ENCODE peak calls at places on chromosomes 13 and 19, in eight cellular contexts. H is OCI-LY7, X is hepatocyte, G is lower lobe of right lung, N is esophagus squamous epithelium, B is progenitor cell of endocrine pancreas, I is neural crest cell, T is natural killer cell. S is an unnamed sample.

GRCh38 chr19:57708641-57709354 is at the start of gene ZNF154:
- DNase-seq in X (peak), G (peak), H (no peak), B (peak), I (peak), N (no peak), T (peak), S (peak)

GRCh38 chr13:37383856-37384255 is 214.7 kb downstream of the POSTN start:
- DNase-seq in B (no peak), I (no peak), H (no peak), G (no peak), X (no peak), T (no peak), N (no peak), S (no peak)

GRCh38 chr19:17402982-17403855 is 2.2 kb downstream of the BST2 start:
- DNase-seq in X (peak), N (no peak), T (peak), H (peak), B (no peak), G (no peak), I (peak), S (peak)

GRCh38 chr13:102322211-102322610 is 79.6 kb downstream of the FGF14 start:
- DNase-seq in I (no peak), N (no peak), H (no peak), T (no peak), X (no peak), G (no peak), B (no peak), S (no peak)

GRCh38 chr19:52621376-52621775 is 16.8 kb downstream of the ZNF83 start:
- DNase-seq in H (no peak), G (no peak), B (no peak), X (no peak), N (no peak), T (no peak), I (no peak), S (no peak)

GRCh38 chr19:35549879-35550523 is 4.6 kb downstream of the TMEM147 start:
- DNase-seq in G (no peak), B (no peak), X (no peak), N (no peak), H (no peak), T (no peak), I (no peak), S (no peak)

GRCh38 chr19:40530091-40530901 is 46.4 kb upstream of the SHKBP1 start:
- DNase-seq in G (no peak), N (no peak), B (peak), H (peak), T (peak), X (peak), I (peak), S (peak)

GRCh38 chr13:113856716-113857065 is 7.2 kb downstream of the GAS6 start:
- DNase-seq in G (peak), B (no peak), H (no peak), N (no peak), T (peak), X (no peak), I (no peak), S (no peak)

GRCh38 chr19:18119243-18120105 is 21.9 kb downstream of the MAST3 start:
- DNase-seq in B (no peak), I (no peak), H (peak), T (peak), G (no peak), N (no peak), X (no peak), S (peak)

GRCh38 chr19:5934779-5935472 is 20.9 kb downstream of the CAPS start:
- DNase-seq in I (no peak), N (no peak), T (no peak), B (no peak), H (no peak), G (no peak), X (peak), S (no peak)

GRCh38 chr19:5131866-5132561 is 163.1 kb downstream of the KDM4B start:
- DNase-seq in N (no peak), G (no peak), H (peak), B (peak), T (no peak), X (peak), I (no peak), S (no peak)

GRCh38 chr13:99605417-99606321 is 104.4 kb downstream of the TM9SF2 start:
- DNase-seq in B (peak), I (peak), H (peak), N (no peak), T (peak), G (peak), X (peak), S (peak)

GRCh38 chr13:99614465-99614885 is 113.2 kb downstream of the TM9SF2 start:
- DNase-seq in I (no peak), T (no peak), H (peak), G (no peak), X (peak), N (no peak), B (no peak), S (peak)

GRCh38 chr13:99606322-99607089 is 105.2 kb downstream of the TM9SF2 start:
- DNase-seq in B (peak), X (peak), H (peak), I (peak), T (peak), G (peak), N (peak), S (peak)

GRCh38 chr13:99608345-99608744 is 107.1 kb downstream of the TM9SF2 start:
- DNase-seq in I (no peak), G (no peak), B (no peak), T (no peak), N (no peak), X (no peak), H (no peak), S (no peak)

DNA sequence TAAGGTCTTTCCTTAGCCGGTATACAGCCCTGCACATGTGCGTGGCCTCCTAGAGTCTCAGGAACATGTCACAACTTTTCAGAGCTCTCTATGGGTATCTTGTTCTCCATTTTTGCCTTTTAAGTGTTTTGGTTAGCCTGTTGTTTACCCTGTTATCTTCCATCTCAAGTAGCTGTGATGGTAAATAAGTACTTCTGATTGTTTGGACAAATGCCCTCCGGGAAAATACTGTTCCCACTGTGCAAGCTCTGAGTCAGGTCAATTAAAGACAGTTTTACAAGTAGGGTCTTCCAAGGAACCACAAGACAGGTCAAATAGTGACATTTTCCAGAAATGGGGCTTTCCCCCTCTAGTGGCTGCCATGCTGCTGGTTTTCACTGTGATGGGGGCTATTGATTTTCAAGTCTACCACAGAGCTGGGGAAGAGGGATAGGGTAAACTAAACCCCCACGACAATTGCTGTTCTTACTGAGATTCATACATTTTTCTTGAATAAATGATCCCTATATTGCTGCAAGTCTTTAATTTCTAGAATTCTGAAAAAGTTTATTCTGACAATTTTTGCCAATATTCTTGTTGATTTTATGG is 109.5 kb downstream of the TM9SF2 start:
- DNase-seq in T (no peak), X (no peak), N (no peak), B (no peak), H (no peak), G (no peak), I (no peak), S (no peak)
- TF ChIP-seq CTCF in T (no peak), X (peak), N (no peak), B (peak), H (peak), G (no peak), I (peak), S (no peak)

DNA sequence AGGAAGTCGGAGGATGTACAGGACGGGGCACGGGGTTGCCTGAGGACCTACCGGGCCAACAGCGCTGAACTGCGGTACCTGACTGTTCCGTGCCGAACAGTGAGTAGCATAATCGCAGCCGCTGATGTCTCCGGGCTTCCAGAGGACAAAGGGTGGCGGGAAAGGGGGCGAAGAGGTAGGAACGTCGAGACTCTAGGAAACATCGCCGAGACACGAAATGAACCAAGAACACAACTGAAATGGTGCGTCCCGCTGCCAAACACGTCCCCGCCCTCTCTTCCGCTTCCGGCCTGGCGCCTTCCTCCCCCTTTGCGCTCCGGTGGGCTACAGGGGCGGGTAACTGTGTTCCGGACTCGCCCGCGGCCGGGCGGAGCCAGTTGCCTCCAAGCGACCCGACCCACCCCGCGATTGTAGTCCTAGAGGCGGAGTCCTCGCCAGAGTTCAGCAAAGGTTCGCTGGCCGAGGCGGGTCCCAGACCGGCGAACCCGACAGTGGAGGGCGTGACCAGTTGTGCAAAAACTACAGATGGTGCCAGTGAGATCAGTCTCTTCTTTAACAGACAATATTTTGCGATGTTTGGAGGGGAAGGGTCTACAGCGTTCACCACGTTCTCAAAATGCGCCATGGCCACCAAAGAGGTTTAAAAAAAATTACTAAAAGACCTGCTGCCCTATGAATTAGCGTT is at the start of gene MRPS31:
- DNase-seq in G (peak), H (peak), T (peak), I (peak), B (peak), N (peak), X (peak), S (peak)
- TF ChIP-seq CTCF in G (no peak), H (no peak), T (no peak), I (no peak), B (peak), N (no peak), X (no peak), S (no peak)

DNA sequence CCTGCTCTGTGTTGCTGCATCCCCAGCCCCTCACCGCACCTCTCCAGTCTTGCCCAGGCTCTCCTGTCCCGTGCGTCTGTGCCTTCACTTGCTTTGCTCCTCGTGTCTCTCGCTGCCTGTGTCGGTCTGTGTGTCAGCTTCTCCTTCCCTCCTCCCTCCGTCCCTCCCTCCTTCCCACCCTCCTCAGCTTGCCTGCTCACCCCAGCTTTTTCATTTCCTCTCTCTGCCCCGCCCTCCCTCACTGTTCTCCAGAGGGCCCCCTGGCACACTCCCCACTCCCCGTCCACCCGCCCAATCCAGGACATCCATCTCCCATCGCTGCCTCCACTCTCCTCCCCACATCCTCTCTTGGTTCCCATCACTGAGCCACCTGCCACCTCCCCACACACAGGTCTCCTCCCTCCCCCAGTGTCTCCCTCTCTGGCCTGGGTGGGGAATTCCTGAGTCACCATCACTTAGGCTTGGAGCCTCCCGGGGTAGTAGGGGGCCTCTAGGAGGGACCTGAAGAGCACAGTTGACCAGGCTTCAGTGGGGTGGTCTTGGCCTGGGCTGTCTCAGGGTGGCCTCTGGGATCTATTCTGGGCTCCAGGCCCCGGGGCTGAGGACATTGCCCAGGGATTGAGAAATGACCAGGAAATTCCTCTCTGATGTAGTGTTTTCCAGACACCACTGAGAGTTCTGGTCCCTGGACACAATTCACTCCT is at the start of gene PTGIR:
- DNase-seq in H (no peak), I (no peak), B (no peak), T (no peak), X (peak), G (no peak), N (no peak), S (no peak)
- TF ChIP-seq CTCF in H (no peak), I (no peak), B (no peak), T (no peak), X (no peak), G (no peak), N (no peak), S (no peak)

DNA sequence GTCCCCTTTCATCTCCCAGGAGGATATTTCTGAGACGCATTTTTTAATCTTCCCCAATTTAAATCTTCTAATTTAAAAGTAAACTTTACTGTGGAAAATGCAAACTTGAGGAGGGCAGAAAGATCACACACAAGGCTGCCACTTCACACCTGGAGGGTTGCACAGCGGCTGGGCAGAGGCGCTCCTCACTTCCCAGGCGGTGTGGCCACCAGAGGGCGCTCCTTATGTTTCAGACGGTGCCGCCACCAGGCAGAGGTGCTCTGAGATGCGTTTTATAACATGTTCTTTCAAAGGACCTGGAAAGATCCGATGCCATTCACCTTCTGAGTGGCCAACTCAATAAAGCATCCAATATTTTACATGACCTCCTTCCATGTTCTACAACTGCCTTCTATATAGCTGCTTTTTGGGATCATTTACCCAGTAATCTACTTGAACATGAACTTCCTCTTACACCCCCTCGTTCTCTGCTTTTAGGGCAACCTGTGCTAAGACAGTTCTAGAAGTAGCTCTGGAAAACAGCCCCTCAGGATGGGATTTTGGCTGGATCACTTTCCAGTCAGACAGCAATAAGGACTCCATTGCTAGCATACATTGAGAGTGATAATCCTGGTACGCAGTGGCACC is 14.8 kb upstream of the MTUS2 start:
- DNase-seq in N (no peak), I (peak), G (no peak), X (peak), H (peak), T (no peak), B (no peak), S (no peak)
- TF ChIP-seq CTCF in N (peak), I (peak), G (peak), X (peak), H (peak), T (no peak), B (peak), S (peak)

GRCh38 chr19:15454371-15454800 is 4.6 kb upstream of the WIZ start:
- DNase-seq in N (no peak), T (no peak), H (no peak), I (no peak), X (no peak), B (no peak), G (no peak), S (no peak)
- TF ChIP-seq CTCF in N (no peak), T (no peak), H (peak), I (no peak), X (no peak), B (peak), G (no peak), S (no peak)

S was measured in GM10248.